ENCODE peak calls at places on chromosomes 11 and 22, in nine cellular contexts. C, R, Q, Y, A, M, N, O and K are unnamed samples.

GRCh38 chr11:120125005-120125404 is 12.9 kb downstream of the TRIM29 start:
- DNase-seq in C (no peak), R (no peak), Q (no peak), Y (peak), A (no peak), M (no peak), N (peak), O (no peak), K (no peak)

GRCh38 chr11:86476109-86476861 is 101.6 kb downstream of the CCDC81 start:
- DNase-seq in C (no peak), R (no peak), Q (peak), Y (no peak), A (no peak), M (no peak), N (peak), O (no peak), K (no peak)

GRCh38 chr11:88305430-88305829 is 32.1 kb downstream of the CTSC start:
- DNase-seq in C (no peak), R (no peak), Q (no peak), Y (no peak), A (no peak), M (no peak), N (no peak), O (no peak), K (no peak)

GRCh38 chr11:83801799-83802198 is 515.6 kb upstream of the CCDC90B start:
- DNase-seq in C (peak), R (no peak), Q (no peak), Y (no peak), A (no peak), M (no peak), N (no peak), O (no peak), K (no peak)

GRCh38 chr11:111663820-111664219 is 61.6 kb downstream of the SIK2 start:
- DNase-seq in C (no peak), R (peak), Q (no peak), Y (peak), A (no peak), M (no peak), N (peak), O (no peak), K (no peak)

GRCh38 chr11:36131719-36132349 is 157.4 kb downstream of the COMMD9 start:
- DNase-seq in C (peak), R (no peak), Q (peak), Y (peak), A (no peak), M (no peak), N (peak), O (no peak), K (no peak)

GRCh38 chr11:44177905-44178304 is 82.4 kb downstream of the EXT2 start:
- DNase-seq in C (no peak), R (no peak), Q (no peak), Y (no peak), A (no peak), M (no peak), N (no peak), O (no peak), K (no peak)

GRCh38 chr22:21020802-21021429 is 6.0 kb downstream of the P2RX6 start:
- DNase-seq in C (peak), R (no peak), Q (no peak), Y (peak), A (no peak), M (no peak), N (no peak), O (peak), K (no peak)

GRCh38 chr11:1337647-1338007 is 28.2 kb upstream of the TOLLIP start:
- DNase-seq in C (no peak), R (peak), Q (no peak), Y (no peak), A (no peak), M (no peak), N (no peak), O (no peak), K (no peak)

GRCh38 chr11:12944889-12945288 is 64.2 kb upstream of the RASSF10 start:
- DNase-seq in C (no peak), R (no peak), Q (no peak), Y (no peak), A (no peak), M (no peak), N (no peak), O (no peak), K (no peak)

GRCh38 chr22:26320469-26320868 is 108.6 kb upstream of the ASPHD2 start:
- DNase-seq in C (no peak), R (no peak), Q (no peak), Y (no peak), A (no peak), M (no peak), N (no peak), O (no peak), K (no peak)

GRCh38 chr11:129729823-129730222 is 85.8 kb upstream of the TMEM45B start:
- DNase-seq in C (no peak), R (no peak), Q (no peak), Y (no peak), A (no peak), M (no peak), N (no peak), O (no peak), K (no peak)

GRCh38 chr11:107999759-108000455 is 8.8 kb upstream of the CUL5 start:
- DNase-seq in C (peak), R (no peak), Q (no peak), Y (peak), A (peak), M (no peak), N (peak), O (peak), K (no peak)

GRCh38 chr22:37747090-37747714 is 50.4 kb downstream of the TRIOBP start:
- DNase-seq in C (no peak), R (no peak), Q (peak), Y (peak), A (no peak), M (no peak), N (peak), O (no peak), K (no peak)

GRCh38 chr11:61850687-61851086 is 22.6 kb downstream of the FADS2 start:
- DNase-seq in C (no peak), R (no peak), Q (no peak), Y (no peak), A (no peak), M (no peak), N (no peak), O (no peak), K (no peak)

GRCh38 chr22:40175571-40176105 is 2.1 kb upstream of the TNRC6B start:
- DNase-seq in C (no peak), R (no peak), Q (no peak), Y (no peak), A (no peak), M (no peak), N (no peak), O (no peak), K (no peak)

GRCh38 chr22:44461614-44462013 is 36.4 kb downstream of the RTL6 start:
- DNase-seq in C (no peak), R (no peak), Q (no peak), Y (no peak), A (no peak), M (no peak), N (no peak), O (no peak), K (no peak)

GRCh38 chr11:102306817-102307814 is 10.2 kb upstream of the BIRC3 start:
- DNase-seq in C (peak), R (no peak), Q (no peak), Y (no peak), A (no peak), M (no peak), N (no peak), O (no peak), K (no peak)

GRCh38 chr11:73584831-73585230 is 13.1 kb downstream of the FAM168A start:
- DNase-seq in C (no peak), R (no peak), Q (no peak), Y (no peak), A (no peak), M (no peak), N (no peak), O (no peak), K (no peak)

GRCh38 chr22:37148031-37148651 is 1.6 kb downstream of the IL2RB start:
- DNase-seq in C (no peak), R (no peak), Q (no peak), Y (no peak), A (no peak), M (no peak), N (no peak), O (no peak), K (no peak)

GRCh38 chr11:85595285-85595884 is 31.8 kb downstream of the DLG2 start:
- DNase-seq in C (peak), R (no peak), Q (no peak), Y (peak), A (peak), M (peak), N (peak), O (peak), K (no peak)

GRCh38 chr22:30810105-30810504 is 115.4 kb downstream of the OSBP2 start:
- DNase-seq in C (no peak), R (no peak), Q (no peak), Y (no peak), A (no peak), M (no peak), N (no peak), O (no peak), K (no peak)

GRCh38 chr11:71184421-71185210 is 67.8 kb downstream of the SHANK2 start:
- DNase-seq in C (no peak), R (no peak), Q (no peak), Y (no peak), A (no peak), M (no peak), N (no peak), O (no peak), K (no peak)

GRCh38 chr11:119942021-119942420 is 195.9 kb downstream of the TRIM29 start:
- DNase-seq in C (no peak), R (no peak), Q (no peak), Y (no peak), A (no peak), M (no peak), N (no peak), O (no peak), K (no peak)

GRCh38 chr22:46029036-46029435 is 52.1 kb upstream of the WNT7B start:
- DNase-seq in C (no peak), R (no peak), Q (no peak), Y (no peak), A (no peak), M (no peak), N (no peak), O (no peak), K (no peak)

GRCh38 chr11:15852179-15852578 is 504.2 kb downstream of the SOX6 start:
- DNase-seq in C (peak), R (no peak), Q (no peak), Y (peak), A (no peak), M (no peak), N (peak), O (peak), K (no peak)

GRCh38 chr11:72411623-72412532 is 22.5 kb downstream of the CLPB start:
- DNase-seq in C (peak), R (no peak), Q (no peak), Y (no peak), A (no peak), M (peak), N (no peak), O (no peak), K (peak)

GRCh38 chr11:115279831-115280761 is 224.1 kb downstream of the CADM1 start:
- DNase-seq in C (no peak), R (no peak), Q (no peak), Y (no peak), A (no peak), M (no peak), N (peak), O (no peak), K (no peak)